ENCODE peak calls at places on chromosomes 11 and 22, in five cellular contexts. I is CD14-positive monocyte, V is upper lobe of right lung, Z is mesothelial cell of epicardium, K is HCT116. G is an unnamed sample.

GRCh38 chr11:97254790-97255189 is 865.0 kb downstream of the JRKL start:
- DNase-seq in I (no peak), V (no peak), Z (no peak), K (no peak), G (no peak)

GRCh38 chr11:67563354-67564114 is 20.1 kb upstream of the GSTP1 start:
- DNase-seq in I (no peak), V (no peak), Z (no peak), K (peak; percentile 76), G (no peak)

GRCh38 chr11:20626279-20626678 is 26.9 kb downstream of the SLC6A5 start:
- DNase-seq in I (no peak), V (no peak), Z (no peak), K (no peak), G (no peak)

GRCh38 chr11:42465613-42466012 is 846.2 kb upstream of the API5 start:
- DNase-seq in I (no peak), V (no peak), Z (no peak), K (no peak), G (no peak)

GRCh38 chr22:30411780-30412179 is 13.8 kb upstream of the MTFP1 start:
- DNase-seq in I (no peak), V (no peak), Z (no peak), K (no peak), G (no peak)

GRCh38 chr11:66970808-66971442 is 4.2 kb upstream of the C11orf86 start:
- DNase-seq in I (peak; percentile 92), V (no peak), Z (no peak), K (peak; percentile 89), G (no peak)

GRCh38 chr22:17087176-17088131 is 2.7 kb downstream of the IL17RA start:
- DNase-seq in I (no peak), V (peak; percentile 30), Z (no peak), K (no peak), G (no peak)

GRCh38 chr11:126132319-126132718 is 69.7 kb upstream of the CDON start:
- DNase-seq in I (no peak), V (peak; percentile 90), Z (no peak), K (peak; percentile 8), G (no peak)

GRCh38 chr22:28759861-28760560 is 12.5 kb upstream of the CCDC117 start:
- DNase-seq in I (no peak), V (no peak), Z (no peak), K (no peak), G (no peak)

GRCh38 chr11:38791346-38791961 is 2193.4 kb upstream of the RAG2 start:
- DNase-seq in I (no peak), V (no peak), Z (no peak), K (peak; percentile 8), G (no peak)

GRCh38 chr22:42758929-42759629 is 38.4 kb upstream of the A4GALT start:
- DNase-seq in I (no peak), V (no peak), Z (no peak), K (no peak), G (no peak)

GRCh38 chr11:132116516-132116915 is 746.1 kb downstream of the NTM start:
- DNase-seq in I (no peak), V (no peak), Z (no peak), K (no peak), G (no peak)

GRCh38 chr11:34639545-34639944 is 18.7 kb downstream of the EHF start:
- DNase-seq in I (no peak), V (peak; percentile 65), Z (no peak), K (no peak), G (no peak)

GRCh38 chr11:128839081-128839480 is 28.0 kb downstream of the KCNJ1 start:
- DNase-seq in I (no peak), V (no peak), Z (no peak), K (no peak), G (no peak)

GRCh38 chr22:24190566-24191208 is 9.4 kb downstream of the SUSD2 start:
- DNase-seq in I (no peak), V (peak; percentile 56), Z (no peak), K (no peak), G (no peak)

GRCh38 chr11:67538306-67538705 is 15.1 kb upstream of the CABP2 start:
- DNase-seq in I (no peak), V (no peak), Z (no peak), K (no peak), G (no peak)

GRCh38 chr11:72012897-72013721 is 14.4 kb downstream of the IL18BP start:
- DNase-seq in I (no peak), V (peak; percentile 85), Z (no peak), K (no peak), G (no peak)

GRCh38 chr11:33536178-33536577 is 164.4 kb downstream of the C11orf91 start:
- DNase-seq in I (no peak), V (no peak), Z (no peak), K (no peak), G (no peak)

GRCh38 chr11:134032501-134033091 is 36.3 kb upstream of the JAM3 start:
- DNase-seq in I (no peak), V (no peak), Z (no peak), K (no peak), G (no peak)

DNA sequence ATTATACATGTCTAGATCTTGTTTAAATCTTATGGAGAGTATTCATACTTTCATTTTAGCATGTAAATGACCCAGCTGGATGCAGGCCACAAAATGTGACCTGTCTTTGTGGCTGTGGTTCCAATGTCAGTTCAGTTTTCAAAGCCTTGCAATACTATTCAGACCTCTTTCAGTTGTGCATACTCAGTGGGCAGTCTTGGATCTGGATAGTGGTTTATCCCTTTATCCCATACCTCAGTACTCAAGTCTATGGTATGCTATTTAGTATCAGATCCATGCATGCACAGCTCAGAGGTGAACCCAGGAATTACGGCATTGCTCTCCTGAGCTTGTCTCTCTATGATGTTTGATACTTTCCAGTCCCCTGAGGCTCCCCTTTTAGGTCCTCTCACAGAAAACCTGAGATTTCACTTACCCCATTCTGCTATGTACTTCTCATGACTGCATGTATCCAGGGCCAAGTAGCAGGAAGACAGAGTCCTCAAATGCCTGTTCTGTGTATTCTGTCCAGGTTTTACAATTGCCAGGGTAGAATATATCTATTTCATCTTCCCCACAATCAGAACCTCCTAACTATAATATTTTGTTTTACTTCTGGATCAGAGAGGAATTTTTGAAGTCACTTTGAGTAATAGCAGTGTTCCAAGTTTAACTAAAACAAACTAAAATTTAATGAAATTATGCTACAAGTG is 6.9 kb upstream of the P4HA3 start:
- DNase-seq in I (no peak), V (no peak), Z (no peak), K (no peak), G (no peak)
- TF ChIP-seq CTCF in I (no peak), V (no peak), Z (no peak), K (no peak), G (no peak)

DNA sequence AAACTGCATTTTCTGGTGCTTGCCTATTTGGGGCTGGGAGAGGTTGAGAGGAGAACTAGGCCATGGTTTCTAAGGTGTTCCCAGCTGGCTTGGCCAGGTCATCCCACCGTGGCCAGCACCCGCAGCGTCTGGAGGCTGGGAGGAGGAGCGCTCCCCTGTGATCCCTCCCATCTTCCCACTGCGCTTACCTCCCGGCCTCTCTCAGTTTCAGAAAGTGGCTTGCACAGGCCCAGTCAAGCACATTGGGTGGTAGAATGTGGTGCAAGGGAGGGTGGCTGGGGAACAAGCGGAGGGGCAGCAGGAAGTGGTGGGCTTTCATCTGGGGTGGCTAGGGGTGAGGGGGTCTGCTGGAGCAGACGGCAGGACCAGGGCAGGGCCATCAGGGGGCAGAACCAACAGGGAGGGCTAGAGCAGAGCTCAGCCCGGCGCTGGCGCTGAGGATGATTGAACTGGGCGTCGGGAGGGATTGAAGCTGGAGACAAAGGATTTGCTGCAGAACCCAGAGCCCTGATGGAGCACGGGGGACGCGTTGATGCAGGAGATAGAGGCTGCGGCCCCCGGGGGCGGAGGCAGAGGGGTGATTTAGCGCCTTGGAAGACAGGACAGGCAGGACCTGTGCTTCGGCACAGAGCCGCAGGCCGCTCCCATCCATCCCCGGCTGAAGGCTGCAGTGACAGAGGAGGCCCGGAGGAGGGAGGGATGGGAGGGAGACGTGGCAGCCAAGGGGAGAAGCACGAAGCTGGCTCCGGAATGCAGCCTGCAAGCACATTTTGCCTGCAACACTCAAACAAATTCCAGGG is 76.0 kb downstream of the TRIM29 start:
- DNase-seq in I (peak; percentile 36), V (no peak), Z (peak; percentile 83), K (no peak), G (no peak)
- TF ChIP-seq CTCF in I (no peak), V (no peak), Z (peak; percentile 17), K (no peak), G (no peak)

DNA sequence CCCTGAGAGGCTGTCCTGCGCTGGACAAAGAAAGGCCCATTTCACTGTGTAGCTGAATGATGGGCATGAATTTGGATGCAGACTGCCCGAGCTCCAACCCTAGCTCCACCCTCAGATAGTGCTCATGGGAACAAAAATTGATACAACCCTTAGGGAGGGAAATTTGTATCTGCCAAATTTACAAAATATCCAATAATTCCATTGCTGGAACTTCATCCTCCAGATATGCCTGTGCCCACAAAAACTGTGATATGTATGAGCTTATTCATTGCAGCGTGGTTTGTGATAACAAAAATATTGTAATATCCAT is 2.1 kb downstream of the MS4A8 start:
- DNase-seq in I (no peak), V (no peak), Z (no peak), K (no peak), G (no peak)
- TF ChIP-seq CTCF in I (no peak), V (no peak), Z (no peak), K (peak; percentile 0), G (no peak)

GRCh38 chr11:3797329-3798090 is at the start of gene NUP98:
- DNase-seq in I (peak; percentile 100), V (peak; percentile 100), Z (peak; percentile 98), K (peak; percentile 99), G (peak; percentile 52)

GRCh38 chr11:3795131-3796092 is 1.9 kb downstream of the NUP98 start:
- DNase-seq in I (no peak), V (no peak), Z (no peak), K (no peak), G (no peak)

GRCh38 chr11:3796346-3796745 is 1.0 kb downstream of the NUP98 start:
- DNase-seq in I (no peak), V (no peak), Z (no peak), K (no peak), G (no peak)

GRCh38 chr11:3799143-3799542 is 1.8 kb upstream of the NUP98 start:
- DNase-seq in I (no peak), V (peak; percentile 17), Z (no peak), K (no peak), G (no peak)

GRCh38 chr11:3796796-3797328 is 492 bp downstream of the NUP98 start:
- DNase-seq in I (no peak), V (no peak), Z (no peak), K (no peak), G (no peak)
- TF ChIP-seq CTCF in I (no peak), V (no peak), Z (no peak), K (no peak), G (no peak)

GRCh38 chr11:17711836-17712235 is 7.5 kb upstream of the MYOD1 start:
- DNase-seq in I (no peak), V (no peak), Z (no peak), K (no peak), G (no peak)

GRCh38 chr11:17716807-17717206 is 2.6 kb upstream of the MYOD1 start:
- DNase-seq in I (no peak), V (no peak), Z (no peak), K (no peak), G (no peak)

GRCh38 chr11:17713851-17714250 is 5.5 kb upstream of the MYOD1 start:
- DNase-seq in I (no peak), V (no peak), Z (no peak), K (no peak), G (no peak)

GRCh38 chr11:17714870-17715269 is 4.5 kb upstream of the MYOD1 start:
- DNase-seq in I (no peak), V (no peak), Z (no peak), K (no peak), G (no peak)

GRCh38 chr11:17714356-17714854 is 5.0 kb upstream of the MYOD1 start:
- DNase-seq in I (no peak), V (no peak), Z (no peak), K (no peak), G (no peak)
- TF ChIP-seq CTCF in I (no peak), V (no peak), Z (no peak), K (peak; percentile 21), G (peak; percentile 16)

GRCh38 chr22:31952094-31952401 is 7.7 kb downstream of the YWHAH start:
- DNase-seq in I (no peak), V (no peak), Z (no peak), K (no peak), G (no peak)
- TF ChIP-seq CTCF in I (no peak), V (no peak), Z (no peak), K (peak; percentile 9), G (no peak)